ENCODE peak calls at places on chromosomes 6 and 20, in seven cellular contexts. One of them, this sample, is unnamed. For H3K4me1 and H3K27me3, the result is how much of the 10 kb centered on the place peaks cover.

GRCh38 chr6:166286831-166287271 is 21.3 kb downstream of the PRR18 start:
- DNase-seq in right lobe of liver: peak
- DNase-seq in suprapubic skin: no peak
- DNase-seq in GM23248: no peak
- DNase-seq in effector memory CD4-positive, alpha-beta T cell: no peak
- DNase-seq in Peyer's patch: peak
- DNase-seq in stomach: no peak
- DNase-seq in this sample: no peak

GRCh38 chr6:123393333-123393732 is 243.4 kb downstream of the TRDN start:
- DNase-seq in right lobe of liver: no peak
- DNase-seq in suprapubic skin: no peak
- DNase-seq in GM23248: peak
- DNase-seq in effector memory CD4-positive, alpha-beta T cell: no peak
- DNase-seq in Peyer's patch: no peak
- DNase-seq in stomach: no peak
- DNase-seq in this sample: peak

GRCh38 chr20:20277772-20278382 is 90.0 kb upstream of the INSM1 start:
- DNase-seq in right lobe of liver: no peak
- DNase-seq in suprapubic skin: no peak
- DNase-seq in GM23248: no peak
- DNase-seq in effector memory CD4-positive, alpha-beta T cell: no peak
- DNase-seq in Peyer's patch: no peak
- DNase-seq in stomach: no peak
- DNase-seq in this sample: no peak

GRCh38 chr20:31569163-31570020 is 35.7 kb upstream of the ID1 start:
- DNase-seq in right lobe of liver: peak
- DNase-seq in suprapubic skin: no peak
- DNase-seq in GM23248: peak
- DNase-seq in effector memory CD4-positive, alpha-beta T cell: peak
- DNase-seq in Peyer's patch: peak
- DNase-seq in stomach: peak
- DNase-seq in this sample: peak

GRCh38 chr6:2783188-2783957 is 18.2 kb downstream of the WRNIP1 start:
- DNase-seq in right lobe of liver: no peak
- DNase-seq in suprapubic skin: peak
- DNase-seq in GM23248: no peak
- DNase-seq in effector memory CD4-positive, alpha-beta T cell: no peak
- DNase-seq in Peyer's patch: no peak
- DNase-seq in stomach: no peak
- DNase-seq in this sample: peak

GRCh38 chr6:3751019-3751729 is at the start of gene PXDC1:
- DNase-seq in right lobe of liver: no peak
- DNase-seq in suprapubic skin: no peak
- DNase-seq in GM23248: peak
- DNase-seq in effector memory CD4-positive, alpha-beta T cell: no peak
- DNase-seq in Peyer's patch: peak
- DNase-seq in stomach: no peak
- DNase-seq in this sample: peak

GRCh38 chr6:43809417-43810305 is 39.6 kb downstream of the VEGFA start:
- DNase-seq in right lobe of liver: no peak
- DNase-seq in suprapubic skin: no peak
- DNase-seq in GM23248: peak
- DNase-seq in effector memory CD4-positive, alpha-beta T cell: no peak
- DNase-seq in Peyer's patch: peak
- DNase-seq in stomach: peak
- DNase-seq in this sample: peak

GRCh38 chr6:130223508-130223907 is 757 bp upstream of the SAMD3 start:
- DNase-seq in right lobe of liver: no peak
- DNase-seq in suprapubic skin: no peak
- DNase-seq in GM23248: no peak
- DNase-seq in effector memory CD4-positive, alpha-beta T cell: peak
- DNase-seq in Peyer's patch: peak
- DNase-seq in stomach: no peak
- DNase-seq in this sample: peak

GRCh38 chr6:46921731-46922130 is at the start of gene ADGRF5:
- DNase-seq in right lobe of liver: peak
- DNase-seq in suprapubic skin: no peak
- DNase-seq in GM23248: no peak
- DNase-seq in effector memory CD4-positive, alpha-beta T cell: no peak
- DNase-seq in Peyer's patch: no peak
- DNase-seq in stomach: no peak
- DNase-seq in this sample: no peak

GRCh38 chr6:12001004-12001705 is 11.0 kb upstream of the HIVEP1 start:
- DNase-seq in right lobe of liver: no peak
- DNase-seq in suprapubic skin: no peak
- DNase-seq in GM23248: peak
- DNase-seq in effector memory CD4-positive, alpha-beta T cell: no peak
- DNase-seq in Peyer's patch: peak
- DNase-seq in stomach: no peak
- DNase-seq in this sample: no peak

GRCh38 chr6:69796081-69796626 is 656 bp downstream of the LMBRD1 start:
- DNase-seq in right lobe of liver: no peak
- DNase-seq in suprapubic skin: no peak
- DNase-seq in GM23248: peak
- DNase-seq in effector memory CD4-positive, alpha-beta T cell: peak
- DNase-seq in Peyer's patch: peak
- DNase-seq in stomach: peak
- DNase-seq in this sample: peak

GRCh38 chr6:25487012-25487411 is 165.0 kb upstream of the SCGN start:
- DNase-seq in right lobe of liver: no peak
- DNase-seq in suprapubic skin: no peak
- DNase-seq in GM23248: no peak
- DNase-seq in effector memory CD4-positive, alpha-beta T cell: no peak
- DNase-seq in Peyer's patch: no peak
- DNase-seq in stomach: no peak
- DNase-seq in this sample: peak

GRCh38 chr6:97136644-97137358 is 146.2 kb downstream of the MMS22L start:
- DNase-seq in right lobe of liver: no peak
- DNase-seq in suprapubic skin: no peak
- DNase-seq in GM23248: no peak
- DNase-seq in effector memory CD4-positive, alpha-beta T cell: no peak
- DNase-seq in Peyer's patch: no peak
- DNase-seq in stomach: no peak
- DNase-seq in this sample: no peak

GRCh38 chr6:122372647-122373046 is 26.8 kb upstream of the HSF2 start:
- DNase-seq in right lobe of liver: no peak
- DNase-seq in suprapubic skin: no peak
- DNase-seq in GM23248: peak
- DNase-seq in effector memory CD4-positive, alpha-beta T cell: no peak
- DNase-seq in Peyer's patch: no peak
- DNase-seq in stomach: no peak
- DNase-seq in this sample: no peak

GRCh38 chr6:144585217-144585814 is 300.2 kb downstream of the UTRN start:
- DNase-seq in right lobe of liver: no peak
- DNase-seq in suprapubic skin: no peak
- DNase-seq in GM23248: peak
- DNase-seq in effector memory CD4-positive, alpha-beta T cell: no peak
- DNase-seq in Peyer's patch: no peak
- DNase-seq in stomach: no peak
- DNase-seq in this sample: peak

GRCh38 chr6:116410945-116411623 is 40.3 kb downstream of the DSE start:
- DNase-seq in right lobe of liver: no peak
- DNase-seq in suprapubic skin: no peak
- DNase-seq in GM23248: peak
- DNase-seq in effector memory CD4-positive, alpha-beta T cell: no peak
- DNase-seq in Peyer's patch: no peak
- DNase-seq in stomach: no peak
- DNase-seq in this sample: no peak

GRCh38 chr6:41780623-41781301 is at the start of gene PRICKLE4:
- DNase-seq in right lobe of liver: peak
- DNase-seq in suprapubic skin: no peak
- DNase-seq in GM23248: peak
- DNase-seq in effector memory CD4-positive, alpha-beta T cell: no peak
- DNase-seq in Peyer's patch: peak
- DNase-seq in stomach: peak
- DNase-seq in this sample: peak

GRCh38 chr6:158817298-158818007 is 1.7 kb downstream of the EZR start:
- DNase-seq in right lobe of liver: peak
- DNase-seq in suprapubic skin: no peak
- DNase-seq in GM23248: peak
- DNase-seq in effector memory CD4-positive, alpha-beta T cell: peak
- DNase-seq in Peyer's patch: peak
- DNase-seq in stomach: peak
- DNase-seq in this sample: peak

GRCh38 chr20:57622579-57623381 is 2.6 kb upstream of the ZBP1 start:
- DNase-seq in right lobe of liver: peak
- DNase-seq in suprapubic skin: peak
- DNase-seq in GM23248: peak
- DNase-seq in effector memory CD4-positive, alpha-beta T cell: peak
- DNase-seq in Peyer's patch: peak
- DNase-seq in stomach: peak
- DNase-seq in this sample: peak
- H3K4me1 ChIP-seq in right lobe of liver: under half
- H3K4me1 ChIP-seq in suprapubic skin: under half
- H3K4me1 ChIP-seq in GM23248: under half
- H3K4me1 ChIP-seq in effector memory CD4-positive, alpha-beta T cell: half or more
- H3K4me1 ChIP-seq in Peyer's patch: under half
- H3K4me1 ChIP-seq in stomach: under half
- H3K4me1 ChIP-seq in this sample: under half

GRCh38 chr20:45110301-45110700 is 4.7 kb downstream of the WFDC5 start:
- DNase-seq in right lobe of liver: no peak
- DNase-seq in suprapubic skin: no peak
- DNase-seq in GM23248: no peak
- DNase-seq in effector memory CD4-positive, alpha-beta T cell: no peak
- DNase-seq in Peyer's patch: no peak
- DNase-seq in stomach: no peak
- DNase-seq in this sample: no peak

GRCh38 chr20:45111799-45112471 is 3.0 kb downstream of the WFDC5 start:
- DNase-seq in right lobe of liver: no peak
- DNase-seq in suprapubic skin: no peak
- DNase-seq in GM23248: peak
- DNase-seq in effector memory CD4-positive, alpha-beta T cell: no peak
- DNase-seq in Peyer's patch: no peak
- DNase-seq in stomach: no peak
- DNase-seq in this sample: no peak

GRCh38 chr20:45109634-45110033 is 5.3 kb downstream of the WFDC5 start:
- DNase-seq in right lobe of liver: no peak
- DNase-seq in suprapubic skin: no peak
- DNase-seq in GM23248: no peak
- DNase-seq in effector memory CD4-positive, alpha-beta T cell: no peak
- DNase-seq in Peyer's patch: no peak
- DNase-seq in stomach: no peak
- DNase-seq in this sample: no peak

GRCh38 chr20:45113865-45114264 is 1.1 kb downstream of the WFDC5 start:
- DNase-seq in right lobe of liver: no peak
- DNase-seq in suprapubic skin: no peak
- DNase-seq in GM23248: no peak
- DNase-seq in effector memory CD4-positive, alpha-beta T cell: no peak
- DNase-seq in Peyer's patch: no peak
- DNase-seq in stomach: no peak
- DNase-seq in this sample: no peak

DNA sequence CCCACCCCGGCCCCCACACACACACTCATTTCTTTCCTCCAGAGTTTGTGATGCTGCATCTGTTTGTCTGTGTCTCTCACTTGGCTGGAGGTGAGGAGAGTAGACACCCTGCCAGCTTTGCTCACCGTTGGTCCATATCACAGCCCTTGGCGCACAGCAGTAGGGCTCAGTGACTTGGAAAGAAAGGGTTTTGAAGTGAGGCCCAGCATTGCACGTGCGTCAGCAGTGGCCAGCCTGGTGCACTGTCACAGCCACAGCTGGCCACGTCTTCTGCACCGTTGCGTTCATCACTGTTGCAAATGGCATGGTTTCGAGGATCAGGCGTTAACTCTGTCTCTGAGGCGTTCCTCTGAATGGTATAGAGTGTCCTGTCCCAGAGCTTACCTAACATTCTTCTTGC is 3.7 kb downstream of the WFDC5 start:
- DNase-seq in right lobe of liver: no peak
- DNase-seq in suprapubic skin: no peak
- DNase-seq in GM23248: no peak
- DNase-seq in effector memory CD4-positive, alpha-beta T cell: no peak
- DNase-seq in Peyer's patch: no peak
- DNase-seq in stomach: no peak
- DNase-seq in this sample: no peak
- H3K27me3 ChIP-seq in right lobe of liver: under half
- H3K27me3 ChIP-seq in suprapubic skin: under half
- H3K27me3 ChIP-seq in GM23248: under half
- H3K27me3 ChIP-seq in effector memory CD4-positive, alpha-beta T cell: under half
- H3K27me3 ChIP-seq in Peyer's patch: under half
- H3K27me3 ChIP-seq in stomach: under half
- H3K27me3 ChIP-seq in this sample: under half

GRCh38 chr6:27178860-27179259 is 68.6 kb upstream of the PRSS16 start:
- DNase-seq in right lobe of liver: no peak
- DNase-seq in suprapubic skin: no peak
- DNase-seq in GM23248: no peak
- DNase-seq in effector memory CD4-positive, alpha-beta T cell: no peak
- DNase-seq in Peyer's patch: no peak
- DNase-seq in stomach: no peak
- DNase-seq in this sample: peak
- H3K4me3 ChIP-seq in right lobe of liver: peak
- H3K4me3 ChIP-seq in suprapubic skin: peak
- H3K4me3 ChIP-seq in GM23248: peak
- H3K4me3 ChIP-seq in effector memory CD4-positive, alpha-beta T cell: no peak
- H3K4me3 ChIP-seq in Peyer's patch: no peak
- H3K4me3 ChIP-seq in stomach: peak
- H3K4me3 ChIP-seq in this sample: no peak

GRCh38 chr6:106097368-106098231 is 11.5 kb downstream of the PRDM1 start:
- DNase-seq in right lobe of liver: no peak
- DNase-seq in suprapubic skin: no peak
- DNase-seq in GM23248: peak
- DNase-seq in effector memory CD4-positive, alpha-beta T cell: peak
- DNase-seq in Peyer's patch: peak
- DNase-seq in stomach: no peak
- DNase-seq in this sample: peak
- H3K4me1 ChIP-seq in right lobe of liver: under half
- H3K4me1 ChIP-seq in suprapubic skin: half or more
- H3K4me1 ChIP-seq in GM23248: under half
- H3K4me1 ChIP-seq in effector memory CD4-positive, alpha-beta T cell: under half
- H3K4me1 ChIP-seq in Peyer's patch: under half
- H3K4me1 ChIP-seq in stomach: under half
- H3K4me1 ChIP-seq in this sample: under half

GRCh38 chr20:64180673-64181072 is 16.4 kb downstream of the MYT1 start:
- DNase-seq in right lobe of liver: no peak
- DNase-seq in suprapubic skin: no peak
- DNase-seq in GM23248: no peak
- DNase-seq in effector memory CD4-positive, alpha-beta T cell: no peak
- DNase-seq in Peyer's patch: no peak
- DNase-seq in stomach: no peak
- DNase-seq in this sample: no peak

GRCh38 chr20:64177420-64177783 is 13.2 kb downstream of the MYT1 start:
- DNase-seq in right lobe of liver: no peak
- DNase-seq in suprapubic skin: no peak
- DNase-seq in GM23248: no peak
- DNase-seq in effector memory CD4-positive, alpha-beta T cell: no peak
- DNase-seq in Peyer's patch: no peak
- DNase-seq in stomach: no peak
- DNase-seq in this sample: no peak

GRCh38 chr20:64177787-64178186 is 13.5 kb downstream of the MYT1 start:
- DNase-seq in right lobe of liver: no peak
- DNase-seq in suprapubic skin: no peak
- DNase-seq in GM23248: no peak
- DNase-seq in effector memory CD4-positive, alpha-beta T cell: no peak
- DNase-seq in Peyer's patch: no peak
- DNase-seq in stomach: no peak
- DNase-seq in this sample: no peak

GRCh38 chr20:64181391-64181790 is 17.1 kb downstream of the MYT1 start:
- DNase-seq in right lobe of liver: no peak
- DNase-seq in suprapubic skin: no peak
- DNase-seq in GM23248: no peak
- DNase-seq in effector memory CD4-positive, alpha-beta T cell: no peak
- DNase-seq in Peyer's patch: no peak
- DNase-seq in stomach: no peak
- DNase-seq in this sample: no peak

GRCh38 chr20:64179805-64180204 is 15.6 kb downstream of the MYT1 start:
- DNase-seq in right lobe of liver: no peak
- DNase-seq in suprapubic skin: no peak
- DNase-seq in GM23248: no peak
- DNase-seq in effector memory CD4-positive, alpha-beta T cell: no peak
- DNase-seq in Peyer's patch: no peak
- DNase-seq in stomach: no peak
- DNase-seq in this sample: no peak
- H3K27me3 ChIP-seq in right lobe of liver: under half
- H3K27me3 ChIP-seq in suprapubic skin: under half
- H3K27me3 ChIP-seq in GM23248: under half
- H3K27me3 ChIP-seq in effector memory CD4-positive, alpha-beta T cell: under half
- H3K27me3 ChIP-seq in Peyer's patch: under half
- H3K27me3 ChIP-seq in stomach: under half
- H3K27me3 ChIP-seq in this sample: under half

This sample was measured in small intestine.